ENCODE peak calls at places on chromosomes 12 and 14, in six cellular contexts. L is stimulated activated CD4-positive, alpha-beta T cell treated with anti-CD3 and anti-CD28 coated beads, Interleukin-12 subunit alpha, Interleukin-12 subunit beta, amount 100 ng/mL, for 48 hours; E is hippocampal formation; M is HS-27A; F is CD8-positive, alpha-beta T cell; O is activated naive CD4-positive, alpha-beta T cell treated with anti-CD3 and anti-CD28 coated beads, Interleukin-2, amount 10 ng/mL, durations not matched to agents 7 days and 5 days. N is an unnamed sample.

GRCh38 chr12:124233041-124233836 is 61.7 kb upstream of the RFLNA start:
- DNase-seq in L (no peak), E (no peak), M (peak), F (no peak), O (no peak), N (peak)

GRCh38 chr14:95261616-95262510 is 57.8 kb downstream of the CLMN start:
- DNase-seq in L (no peak), E (no peak), M (no peak), F (no peak), O (no peak), N (no peak)

GRCh38 chr12:120363274-120363855 is 5.6 kb downstream of the MSI1 start:
- DNase-seq in L (no peak), E (no peak), M (no peak), F (no peak), O (no peak), N (no peak)

GRCh38 chr12:49284672-49285071 is 10.3 kb upstream of the PRPH start:
- DNase-seq in L (no peak), E (no peak), M (no peak), F (no peak), O (no peak), N (no peak)

GRCh38 chr14:64639340-64639821 is 64.8 kb upstream of the PLEKHG3 start:
- DNase-seq in L (no peak), E (no peak), M (no peak), F (no peak), O (no peak), N (no peak)

GRCh38 chr12:66751432-66752113 is 72.7 kb upstream of the GRIP1 start:
- DNase-seq in L (no peak), E (no peak), M (no peak), F (no peak), O (no peak), N (no peak)

GRCh38 chr14:103132381-103133212 is 9.3 kb downstream of the TNFAIP2 start:
- DNase-seq in L (no peak), E (no peak), M (no peak), F (no peak), O (no peak), N (no peak)

GRCh38 chr14:89428556-89429196 is 11.6 kb upstream of the FOXN3 start:
- DNase-seq in L (no peak), E (no peak), M (no peak), F (no peak), O (no peak), N (no peak)

GRCh38 chr12:47747115-47747514 is 11.6 kb downstream of the RAPGEF3 start:
- DNase-seq in L (no peak), E (no peak), M (no peak), F (no peak), O (no peak), N (no peak)

GRCh38 chr12:128111951-128112350 is 155.0 kb upstream of the TMEM132C start:
- DNase-seq in L (no peak), E (no peak), M (no peak), F (no peak), O (no peak), N (no peak)

GRCh38 chr14:100677152-100677924 is 49.4 kb upstream of the DLK1 start:
- DNase-seq in L (no peak), E (no peak), M (no peak), F (no peak), O (no peak), N (no peak)

GRCh38 chr12:56688846-56689113 is 696 bp upstream of the PTGES3 start:
- DNase-seq in L (no peak), E (no peak), M (no peak), F (no peak), O (no peak), N (no peak)

GRCh38 chr12:53004178-53004577 is 2.1 kb upstream of the EIF4B start:
- DNase-seq in L (no peak), E (no peak), M (no peak), F (no peak), O (no peak), N (no peak)

GRCh38 chr12:51622564-51622963 is 31.5 kb downstream of the SCN8A start:
- DNase-seq in L (no peak), E (no peak), M (peak), F (no peak), O (no peak), N (no peak)

GRCh38 chr14:26621807-26622560 is 24.2 kb upstream of the NOVA1 start:
- DNase-seq in L (no peak), E (no peak), M (no peak), F (no peak), O (no peak), N (no peak)

GRCh38 chr12:132066345-132066685 is 77.8 kb downstream of the DDX51 start:
- DNase-seq in L (no peak), E (no peak), M (no peak), F (peak), O (peak), N (no peak)

GRCh38 chr12:13062669-13063068 is 18.5 kb downstream of the FAM234B start:
- DNase-seq in L (no peak), E (no peak), M (no peak), F (no peak), O (no peak), N (no peak)

GRCh38 chr14:104370256-104370870 is 209.2 kb upstream of the C14orf180 start:
- DNase-seq in L (no peak), E (peak), M (no peak), F (no peak), O (peak), N (no peak)

GRCh38 chr12:130162267-130162666 is at the start of gene FZD10:
- DNase-seq in L (no peak), E (no peak), M (no peak), F (no peak), O (peak), N (no peak)

GRCh38 chr14:75492832-75493579 is 29.3 kb upstream of the BATF start:
- DNase-seq in L (no peak), E (no peak), M (no peak), F (no peak), O (no peak), N (no peak)

GRCh38 chr14:93231129-93231979 is 24.3 kb downstream of the UBR7 start:
- DNase-seq in L (no peak), E (peak), M (no peak), F (no peak), O (no peak), N (no peak)

GRCh38 chr12:30978639-30979038 is 52.1 kb downstream of the TSPAN11 start:
- DNase-seq in L (no peak), E (no peak), M (no peak), F (no peak), O (no peak), N (no peak)

GRCh38 chr14:83463500-83464098 is 1929.9 kb upstream of the SEL1L start:
- DNase-seq in L (peak), E (peak), M (peak), F (no peak), O (peak), N (no peak)

GRCh38 chr12:32765906-32766305 is 10.2 kb upstream of the YARS2 start:
- DNase-seq in L (no peak), E (no peak), M (no peak), F (no peak), O (no peak), N (no peak)

N was measured in T1000.